ENCODE peak calls at places on chromosomes 7 and 10, in six cellular contexts. One of them, this sample, is unnamed.

GRCh38 chr10:52729259-52730104 is 43.1 kb downstream of the MBL2 start:
- DNase-seq in fibroblast of pulmonary artery: peak
- DNase-seq in nephron progenitor cell: no peak
- DNase-seq in H9: no peak
- DNase-seq in GM20000: peak
- DNase-seq in tibial artery: no peak
- DNase-seq in this sample: no peak

GRCh38 chr10:117536862-117537435 is 5.6 kb upstream of the EMX2 start:
- DNase-seq in fibroblast of pulmonary artery: no peak
- DNase-seq in nephron progenitor cell: peak
- DNase-seq in H9: peak
- DNase-seq in GM20000: peak
- DNase-seq in tibial artery: no peak
- DNase-seq in this sample: no peak

GRCh38 chr10:84244651-84245270 is at the start of gene RGR:
- DNase-seq in fibroblast of pulmonary artery: no peak
- DNase-seq in nephron progenitor cell: no peak
- DNase-seq in H9: no peak
- DNase-seq in GM20000: no peak
- DNase-seq in tibial artery: no peak
- DNase-seq in this sample: no peak

GRCh38 chr10:78528749-78529204 is 495.1 kb downstream of the RPS24 start:
- DNase-seq in fibroblast of pulmonary artery: no peak
- DNase-seq in nephron progenitor cell: no peak
- DNase-seq in H9: no peak
- DNase-seq in GM20000: no peak
- DNase-seq in tibial artery: peak
- DNase-seq in this sample: no peak

GRCh38 chr7:134811798-134812197 is 32.4 kb downstream of the CALD1 start:
- DNase-seq in fibroblast of pulmonary artery: peak
- DNase-seq in nephron progenitor cell: no peak
- DNase-seq in H9: no peak
- DNase-seq in GM20000: no peak
- DNase-seq in tibial artery: no peak
- DNase-seq in this sample: no peak

GRCh38 chr7:18200855-18201254 is 173.2 kb upstream of the PRPS1L1 start:
- DNase-seq in fibroblast of pulmonary artery: no peak
- DNase-seq in nephron progenitor cell: no peak
- DNase-seq in H9: no peak
- DNase-seq in GM20000: no peak
- DNase-seq in tibial artery: no peak
- DNase-seq in this sample: no peak

GRCh38 chr10:21528452-21529235 is 3.2 kb upstream of the SKIDA1 start:
- DNase-seq in fibroblast of pulmonary artery: no peak
- DNase-seq in nephron progenitor cell: no peak
- DNase-seq in H9: no peak
- DNase-seq in GM20000: no peak
- DNase-seq in tibial artery: no peak
- DNase-seq in this sample: no peak

GRCh38 chr7:129577881-129578462 is 33.5 kb upstream of the NRF1 start:
- DNase-seq in fibroblast of pulmonary artery: no peak
- DNase-seq in nephron progenitor cell: no peak
- DNase-seq in H9: no peak
- DNase-seq in GM20000: no peak
- DNase-seq in tibial artery: no peak
- DNase-seq in this sample: no peak

GRCh38 chr7:18102576-18102975 is 74.9 kb upstream of the PRPS1L1 start:
- DNase-seq in fibroblast of pulmonary artery: no peak
- DNase-seq in nephron progenitor cell: no peak
- DNase-seq in H9: no peak
- DNase-seq in GM20000: no peak
- DNase-seq in tibial artery: no peak
- DNase-seq in this sample: no peak

GRCh38 chr7:113561446-113561845 is 357.4 kb downstream of the PPP1R3A start:
- DNase-seq in fibroblast of pulmonary artery: peak
- DNase-seq in nephron progenitor cell: no peak
- DNase-seq in H9: no peak
- DNase-seq in GM20000: no peak
- DNase-seq in tibial artery: no peak
- DNase-seq in this sample: no peak

GRCh38 chr10:94777886-94778458 is 15.5 kb downstream of the CYP2C19 start:
- DNase-seq in fibroblast of pulmonary artery: no peak
- DNase-seq in nephron progenitor cell: no peak
- DNase-seq in H9: no peak
- DNase-seq in GM20000: no peak
- DNase-seq in tibial artery: no peak
- DNase-seq in this sample: no peak

GRCh38 chr10:86195521-86195920 is 171.1 kb downstream of the GRID1 start:
- DNase-seq in fibroblast of pulmonary artery: no peak
- DNase-seq in nephron progenitor cell: no peak
- DNase-seq in H9: no peak
- DNase-seq in GM20000: no peak
- DNase-seq in tibial artery: no peak
- DNase-seq in this sample: no peak

GRCh38 chr7:49791089-49791741 is 17.8 kb downstream of the VWC2 start:
- DNase-seq in fibroblast of pulmonary artery: no peak
- DNase-seq in nephron progenitor cell: peak
- DNase-seq in H9: peak
- DNase-seq in GM20000: peak
- DNase-seq in tibial artery: no peak
- DNase-seq in this sample: no peak

GRCh38 chr10:6171891-6172354 is 30.8 kb upstream of the PFKFB3 start:
- DNase-seq in fibroblast of pulmonary artery: peak
- DNase-seq in nephron progenitor cell: no peak
- DNase-seq in H9: no peak
- DNase-seq in GM20000: no peak
- DNase-seq in tibial artery: peak
- DNase-seq in this sample: peak

GRCh38 chr10:93652857-93653256 is 40.5 kb downstream of the PDE6C start:
- DNase-seq in fibroblast of pulmonary artery: peak
- DNase-seq in nephron progenitor cell: no peak
- DNase-seq in H9: no peak
- DNase-seq in GM20000: no peak
- DNase-seq in tibial artery: no peak
- DNase-seq in this sample: no peak

GRCh38 chr7:67955061-67955460 is 958.4 kb downstream of the TYW1 start:
- DNase-seq in fibroblast of pulmonary artery: no peak
- DNase-seq in nephron progenitor cell: no peak
- DNase-seq in H9: no peak
- DNase-seq in GM20000: no peak
- DNase-seq in tibial artery: no peak
- DNase-seq in this sample: no peak

GRCh38 chr7:31145339-31145738 is 93.2 kb downstream of the ADCYAP1R1 start:
- DNase-seq in fibroblast of pulmonary artery: no peak
- DNase-seq in nephron progenitor cell: no peak
- DNase-seq in H9: no peak
- DNase-seq in GM20000: no peak
- DNase-seq in tibial artery: no peak
- DNase-seq in this sample: no peak

DNA sequence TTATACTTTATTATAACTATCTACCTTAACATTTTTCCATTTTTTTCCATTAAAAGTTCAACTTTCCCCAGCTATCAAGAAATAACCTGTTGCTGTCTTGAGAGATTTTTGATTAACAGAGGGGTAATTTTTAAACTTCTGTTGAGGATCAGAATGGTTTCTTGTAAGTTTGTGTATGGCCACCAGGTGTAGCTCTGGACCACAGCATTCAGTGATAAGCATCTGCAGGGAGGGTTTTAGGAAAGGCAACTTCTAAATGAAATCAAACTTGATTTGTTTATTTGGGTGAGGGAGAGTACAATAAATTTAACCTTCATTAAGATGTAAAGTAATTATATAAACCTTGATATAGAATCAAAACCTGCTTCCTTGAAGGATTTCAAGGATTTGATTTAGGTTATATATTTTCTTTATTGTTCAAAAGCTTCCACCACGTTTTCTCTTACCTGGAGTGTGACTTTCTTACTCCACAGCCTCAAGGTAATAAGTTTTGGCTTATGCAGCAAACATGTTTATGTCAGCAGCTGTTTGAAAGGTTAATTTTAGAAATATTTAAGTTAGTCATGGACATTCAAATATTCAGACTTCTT is 153.3 kb downstream of the STK31 start:
- DNase-seq in fibroblast of pulmonary artery: peak
- DNase-seq in nephron progenitor cell: peak
- DNase-seq in H9: no peak
- DNase-seq in GM20000: peak
- DNase-seq in tibial artery: no peak
- DNase-seq in this sample: no peak
- TF ChIP-seq CTCF in fibroblast of pulmonary artery: peak
- TF ChIP-seq CTCF in nephron progenitor cell: peak
- TF ChIP-seq CTCF in H9: peak
- TF ChIP-seq CTCF in GM20000: peak
- TF ChIP-seq CTCF in tibial artery: no peak
- TF ChIP-seq CTCF in this sample: peak

GRCh38 chr7:46150721-46151120 is 229.6 kb upstream of the IGFBP3 start:
- DNase-seq in fibroblast of pulmonary artery: peak
- DNase-seq in nephron progenitor cell: no peak
- DNase-seq in H9: no peak
- DNase-seq in GM20000: no peak
- DNase-seq in tibial artery: no peak
- DNase-seq in this sample: no peak

GRCh38 chr7:46150202-46150601 is 229.1 kb upstream of the IGFBP3 start:
- DNase-seq in fibroblast of pulmonary artery: no peak
- DNase-seq in nephron progenitor cell: no peak
- DNase-seq in H9: no peak
- DNase-seq in GM20000: no peak
- DNase-seq in tibial artery: no peak
- DNase-seq in this sample: no peak

GRCh38 chr7:46153951-46154787 is 233.1 kb upstream of the IGFBP3 start:
- DNase-seq in fibroblast of pulmonary artery: no peak
- DNase-seq in nephron progenitor cell: no peak
- DNase-seq in H9: no peak
- DNase-seq in GM20000: peak
- DNase-seq in tibial artery: no peak
- DNase-seq in this sample: no peak

GRCh38 chr7:46153583-46153950 is 232.5 kb upstream of the IGFBP3 start:
- DNase-seq in fibroblast of pulmonary artery: no peak
- DNase-seq in nephron progenitor cell: no peak
- DNase-seq in H9: no peak
- DNase-seq in GM20000: no peak
- DNase-seq in tibial artery: no peak
- DNase-seq in this sample: no peak

DNA sequence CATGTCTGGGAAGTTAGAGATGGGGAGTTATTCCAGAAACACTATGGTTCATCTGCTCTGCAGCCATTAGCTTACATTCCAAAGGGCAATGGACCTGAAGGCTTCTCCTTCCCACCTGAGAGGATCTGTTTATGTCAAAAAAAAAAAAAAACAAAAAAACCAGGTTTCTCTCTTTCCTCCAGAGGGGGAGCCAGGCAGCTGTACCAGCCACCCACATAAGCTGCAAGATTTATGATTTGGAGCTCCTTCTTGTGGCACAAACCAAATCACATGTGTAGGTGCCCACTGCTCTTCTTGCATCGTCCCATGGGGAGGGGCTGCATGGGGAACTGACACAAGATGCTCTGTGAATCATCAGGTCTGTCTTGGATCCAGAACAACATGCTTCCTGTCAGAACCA is 231.6 kb upstream of the IGFBP3 start:
- DNase-seq in fibroblast of pulmonary artery: no peak
- DNase-seq in nephron progenitor cell: no peak
- DNase-seq in H9: no peak
- DNase-seq in GM20000: no peak
- DNase-seq in tibial artery: no peak
- DNase-seq in this sample: no peak
- TF ChIP-seq CTCF in fibroblast of pulmonary artery: no peak
- TF ChIP-seq CTCF in nephron progenitor cell: no peak
- TF ChIP-seq CTCF in H9: peak
- TF ChIP-seq CTCF in GM20000: no peak
- TF ChIP-seq CTCF in tibial artery: no peak
- TF ChIP-seq CTCF in this sample: no peak

DNA sequence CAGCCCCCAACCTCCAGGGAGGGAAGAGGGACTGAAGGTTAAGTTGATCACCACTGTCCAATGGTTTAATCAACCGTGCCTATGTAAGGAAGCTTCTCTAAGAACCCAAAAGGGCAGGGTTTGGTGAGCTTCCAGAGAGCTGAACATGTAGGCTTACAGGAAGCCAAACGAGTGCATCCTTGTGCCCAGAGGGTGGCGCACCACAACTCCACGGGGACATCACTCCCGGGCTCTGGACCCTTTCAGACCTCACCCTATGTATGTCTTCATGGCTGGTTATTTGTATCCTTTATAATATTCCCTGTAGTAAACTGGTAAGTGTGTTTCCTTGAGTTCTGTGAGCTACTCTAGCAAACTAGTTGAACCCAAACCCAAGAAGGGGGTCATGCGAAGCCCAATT is 11.5 kb upstream of the NFKB2 start:
- DNase-seq in fibroblast of pulmonary artery: peak
- DNase-seq in nephron progenitor cell: no peak
- DNase-seq in H9: peak
- DNase-seq in GM20000: no peak
- DNase-seq in tibial artery: no peak
- DNase-seq in this sample: no peak
- TF ChIP-seq CTCF in fibroblast of pulmonary artery: peak
- TF ChIP-seq CTCF in nephron progenitor cell: no peak
- TF ChIP-seq CTCF in H9: peak
- TF ChIP-seq CTCF in GM20000: no peak
- TF ChIP-seq CTCF in tibial artery: no peak
- TF ChIP-seq CTCF in this sample: no peak

GRCh38 chr7:74418538-74418937 is 35.2 kb upstream of the GTF2IRD1 start:
- DNase-seq in fibroblast of pulmonary artery: no peak
- DNase-seq in nephron progenitor cell: no peak
- DNase-seq in H9: no peak
- DNase-seq in GM20000: no peak
- DNase-seq in tibial artery: no peak
- DNase-seq in this sample: no peak

GRCh38 chr7:74418076-74418475 is 35.6 kb upstream of the GTF2IRD1 start:
- DNase-seq in fibroblast of pulmonary artery: no peak
- DNase-seq in nephron progenitor cell: no peak
- DNase-seq in H9: no peak
- DNase-seq in GM20000: no peak
- DNase-seq in tibial artery: no peak
- DNase-seq in this sample: no peak

GRCh38 chr7:74412603-74413002 is 41.1 kb upstream of the GTF2IRD1 start:
- DNase-seq in fibroblast of pulmonary artery: peak
- DNase-seq in nephron progenitor cell: no peak
- DNase-seq in H9: no peak
- DNase-seq in GM20000: no peak
- DNase-seq in tibial artery: no peak
- DNase-seq in this sample: no peak

GRCh38 chr7:74420006-74420405 is 33.7 kb upstream of the GTF2IRD1 start:
- DNase-seq in fibroblast of pulmonary artery: no peak
- DNase-seq in nephron progenitor cell: no peak
- DNase-seq in H9: no peak
- DNase-seq in GM20000: no peak
- DNase-seq in tibial artery: no peak
- DNase-seq in this sample: no peak

DNA sequence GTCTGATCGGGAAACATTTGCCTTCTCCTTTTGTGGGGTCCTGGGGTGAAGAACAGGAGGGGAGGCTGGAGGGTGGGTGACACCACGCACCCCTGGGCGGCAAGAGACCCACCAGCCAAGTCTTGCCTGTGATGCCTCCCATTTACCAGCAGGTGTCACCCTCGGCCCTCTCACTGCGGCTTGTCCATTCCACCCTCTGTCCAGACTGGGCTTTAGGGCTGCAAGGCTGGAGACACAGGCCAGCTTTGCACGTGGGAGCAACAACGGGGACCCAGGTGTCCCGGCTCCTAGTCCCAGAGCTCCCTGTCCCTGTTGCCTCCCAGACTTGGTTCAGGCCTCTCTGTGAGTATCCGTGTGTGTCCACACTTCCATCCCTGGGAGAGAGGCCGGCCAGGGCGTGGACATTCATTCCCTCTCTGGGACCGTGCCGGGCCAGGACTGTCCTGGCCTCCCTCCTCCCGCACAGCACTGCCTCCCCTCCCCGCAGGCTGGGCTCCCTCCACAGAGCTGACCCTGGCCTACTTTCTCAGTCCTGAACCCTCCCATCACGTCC is 36.2 kb upstream of the GTF2IRD1 start:
- DNase-seq in fibroblast of pulmonary artery: peak
- DNase-seq in nephron progenitor cell: peak
- DNase-seq in H9: peak
- DNase-seq in GM20000: peak
- DNase-seq in tibial artery: peak
- DNase-seq in this sample: peak
- TF ChIP-seq CTCF in fibroblast of pulmonary artery: peak
- TF ChIP-seq CTCF in nephron progenitor cell: peak
- TF ChIP-seq CTCF in H9: peak
- TF ChIP-seq CTCF in GM20000: peak
- TF ChIP-seq CTCF in tibial artery: peak
- TF ChIP-seq CTCF in this sample: peak

This sample was measured in lung.